ENCODE peak calls at places on chromosomes 5 and 9, in six cellular contexts. F, J, Y, T, O and C are unnamed samples.

GRCh38 chr5:140344683-140345423 is 1.6 kb downstream of the HBEGF start:
- DNase-seq in F (no peak), J (peak; percentile 78), Y (peak; percentile 66), T (no peak), O (peak; percentile 83), C (peak; percentile 60)

GRCh38 chr5:157464518-157465171 is 4.6 kb downstream of the NIPAL4 start:
- DNase-seq in F (peak; percentile 68), J (peak; percentile 81), Y (peak; percentile 90), T (no peak), O (peak; percentile 97), C (peak; percentile 96)

GRCh38 chr9:77981332-77981731 is 50.3 kb downstream of the GNAQ start:
- DNase-seq in F (no peak), J (peak; percentile 80), Y (peak; percentile 65), T (no peak), O (no peak), C (peak; percentile 73)

GRCh38 chr9:99778308-99778707 is 43.4 kb upstream of the NR4A3 start:
- DNase-seq in F (peak; percentile 27), J (peak; percentile 70), Y (peak; percentile 84), T (no peak), O (peak; percentile 78), C (peak; percentile 96)

GRCh38 chr5:10536511-10536910 is 27.4 kb upstream of the ANKRD33B start:
- DNase-seq in F (no peak), J (no peak), Y (no peak), T (no peak), O (no peak), C (no peak)

GRCh38 chr9:127989094-127989493 is 8.3 kb upstream of the EEIG1 start:
- DNase-seq in F (no peak), J (no peak), Y (no peak), T (no peak), O (no peak), C (no peak)

GRCh38 chr5:16937023-16937379 is 913 bp upstream of the MYO10 start:
- DNase-seq in F (no peak), J (peak; percentile 81), Y (no peak), T (no peak), O (peak; percentile 92), C (peak; percentile 27)

GRCh38 chr9:33263131-33263935 is 1.2 kb downstream of the BAG1 start:
- DNase-seq in F (peak; percentile 10), J (no peak), Y (peak; percentile 25), T (peak; percentile 18), O (peak; percentile 10), C (peak; percentile 68)

GRCh38 chr5:98096155-98096554 is 677.3 kb upstream of the RGMB start:
- DNase-seq in F (no peak), J (no peak), Y (peak; percentile 77), T (no peak), O (peak; percentile 86), C (peak; percentile 79)

GRCh38 chr5:78647411-78647818 is 1.2 kb downstream of the LHFPL2 start:
- DNase-seq in F (peak; percentile 27), J (no peak), Y (peak; percentile 54), T (peak; percentile 56), O (peak; percentile 37), C (peak; percentile 69)

GRCh38 chr5:134125195-134126015 is 10.9 kb downstream of the TCF7 start:
- DNase-seq in F (no peak), J (peak; percentile 75), Y (peak; percentile 95), T (no peak), O (peak; percentile 91), C (peak; percentile 99)

GRCh38 chr9:34380034-34380510 is 3.4 kb upstream of the MYORG start:
- DNase-seq in F (peak; percentile 21), J (no peak), Y (no peak), T (no peak), O (no peak), C (no peak)

GRCh38 chr9:90964101-90965020 is 162.7 kb downstream of the SYK start:
- DNase-seq in F (no peak), J (no peak), Y (no peak), T (peak; percentile 3), O (no peak), C (no peak)

GRCh38 chr5:163659568-163659902 is 154.1 kb downstream of the MAT2B start:
- DNase-seq in F (no peak), J (no peak), Y (no peak), T (no peak), O (no peak), C (no peak)

GRCh38 chr5:14806452-14806851 is 65.1 kb downstream of the ANKH start:
- DNase-seq in F (no peak), J (no peak), Y (peak; percentile 73), T (no peak), O (no peak), C (peak; percentile 59)

GRCh38 chr9:99743455-99743854 is 78.2 kb upstream of the NR4A3 start:
- DNase-seq in F (no peak), J (no peak), Y (no peak), T (no peak), O (no peak), C (no peak)

GRCh38 chr5:77356740-77357139 is 135.4 kb downstream of the WDR41 start:
- DNase-seq in F (no peak), J (peak; percentile 56), Y (peak; percentile 68), T (no peak), O (peak; percentile 24), C (peak; percentile 59)

GRCh38 chr9:109910616-109911568 is 130.9 kb downstream of the PALM2AKAP2 start:
- DNase-seq in F (no peak), J (peak; percentile 80), Y (peak; percentile 82), T (no peak), O (peak; percentile 66), C (peak; percentile 86)

GRCh38 chr5:161230222-161230621 is 316.3 kb downstream of the GABRB2 start:
- DNase-seq in F (no peak), J (no peak), Y (no peak), T (no peak), O (no peak), C (no peak)

GRCh38 chr5:95924720-95925119 is 36.9 kb downstream of the ELL2 start:
- DNase-seq in F (no peak), J (no peak), Y (no peak), T (peak; percentile 90), O (no peak), C (no peak)

DNA sequence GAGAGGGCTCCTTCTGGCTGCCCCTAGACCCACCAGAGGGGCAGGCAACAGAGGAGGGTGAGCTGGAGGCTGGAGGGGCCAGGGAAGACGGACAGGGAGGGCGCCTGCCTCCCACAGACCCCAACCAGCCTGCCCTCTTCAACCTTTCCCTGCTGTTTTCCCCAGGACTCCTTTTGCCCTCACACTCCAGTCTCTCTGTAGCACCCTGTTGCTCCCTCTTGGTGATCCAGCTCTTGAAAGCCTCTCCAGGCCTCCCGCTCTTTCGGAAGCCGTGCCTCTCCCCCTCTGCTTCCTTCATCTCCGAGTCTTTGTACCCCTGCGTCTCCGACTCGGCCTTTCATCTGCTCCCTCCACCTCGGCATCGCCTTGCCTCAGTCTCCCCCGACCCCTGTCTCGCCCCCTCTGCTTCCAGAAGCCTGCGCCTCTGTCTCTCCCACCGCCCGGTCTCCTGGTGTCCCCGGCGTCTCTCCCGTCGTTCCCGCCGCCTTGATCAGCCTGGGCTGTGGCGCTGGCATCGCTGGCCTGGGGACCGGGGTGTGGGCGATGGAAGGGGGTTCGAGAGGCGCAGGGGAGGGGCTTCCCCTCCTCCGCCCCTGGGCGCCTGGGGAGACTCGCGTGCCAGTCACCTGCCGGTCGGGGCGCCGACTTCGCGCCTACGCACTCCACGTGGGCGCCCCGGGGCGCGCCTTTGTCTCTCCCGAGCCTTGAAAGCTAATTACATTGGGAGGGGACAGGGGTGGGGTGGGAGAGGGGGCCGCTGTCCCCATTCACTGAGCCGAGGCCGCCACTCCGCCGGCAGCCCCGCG is 5.3 kb upstream of the PRDM12 start:
- DNase-seq in F (no peak), J (no peak), Y (no peak), T (no peak), O (no peak), C (no peak)
- TF ChIP-seq EZH2 in F (no peak), J (no peak), Y (peak; percentile 82), T (peak; percentile 22), O (no peak), C (no peak)

GRCh38 chr9:137052293-137052692 is 1.6 kb downstream of the ENTPD2 start:
- DNase-seq in F (no peak), J (no peak), Y (no peak), T (no peak), O (no peak), C (no peak)

GRCh38 chr9:137052998-137053943 is 590 bp downstream of the ENTPD2 start:
- DNase-seq in F (no peak), J (peak; percentile 13), Y (no peak), T (no peak), O (no peak), C (no peak)

GRCh38 chr9:137055385-137056364 is 1.8 kb upstream of the ENTPD2 start:
- DNase-seq in F (peak; percentile 42), J (peak; percentile 2), Y (peak; percentile 80), T (peak; percentile 86), O (peak; percentile 22), C (peak; percentile 53)

GRCh38 chr9:137054932-137055384 is 1.1 kb upstream of the ENTPD2 start:
- DNase-seq in F (no peak), J (no peak), Y (no peak), T (peak; percentile 46), O (no peak), C (no peak)

DNA sequence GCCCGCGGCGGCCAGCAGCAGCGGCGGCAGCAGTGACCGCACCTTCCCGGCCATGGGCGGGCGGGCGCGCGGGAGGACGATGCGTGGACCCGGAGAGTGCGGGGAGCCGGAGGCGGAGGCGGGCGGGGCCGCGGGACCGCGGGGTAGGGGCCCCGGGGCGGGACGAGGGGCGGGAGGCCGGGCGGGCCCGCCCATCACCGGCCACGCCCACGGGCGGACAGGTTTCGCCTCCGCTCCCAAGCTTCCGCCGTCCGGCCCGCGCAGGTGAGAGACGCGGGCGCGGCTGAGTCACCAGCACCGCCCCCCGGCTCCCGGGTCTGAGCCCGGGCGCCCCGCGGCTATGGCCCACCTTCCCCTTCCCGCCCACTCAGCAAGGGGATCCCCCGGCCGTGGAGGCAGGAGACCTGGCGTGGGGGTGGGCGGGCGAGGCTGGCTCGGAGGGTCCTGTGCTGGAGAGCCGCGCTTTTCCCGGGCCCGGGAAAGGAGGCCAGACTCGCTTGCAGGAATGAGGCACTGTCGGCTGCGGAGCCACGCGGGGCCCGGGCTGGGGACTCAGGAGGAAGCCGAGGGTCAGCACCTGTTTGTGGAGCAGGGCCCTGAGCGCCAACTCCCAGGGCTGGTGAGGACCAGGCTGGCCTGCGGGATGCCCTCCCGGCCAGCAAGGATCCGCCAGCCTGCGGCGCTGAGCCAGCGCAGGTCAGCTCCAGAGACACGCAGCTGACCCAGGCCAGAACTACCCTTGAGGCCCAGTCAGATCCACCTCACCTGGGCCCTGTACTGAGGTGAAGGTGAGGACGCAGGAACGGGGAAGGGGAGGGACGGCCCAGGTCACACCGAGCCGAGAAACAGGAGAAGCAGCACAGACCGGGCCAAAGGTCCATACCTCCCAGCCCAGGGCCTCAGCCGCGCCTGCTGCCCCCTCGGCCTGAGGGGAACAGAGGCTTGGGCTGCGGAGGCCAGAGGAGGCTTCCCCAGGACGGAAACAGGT is at the start of gene ENTPD2:
- DNase-seq in F (no peak), J (peak; percentile 51), Y (no peak), T (peak; percentile 35), O (peak; percentile 79), C (no peak)
- TF ChIP-seq EZH2 in F (no peak), J (no peak), Y (no peak), T (no peak), O (no peak), C (no peak)

DNA sequence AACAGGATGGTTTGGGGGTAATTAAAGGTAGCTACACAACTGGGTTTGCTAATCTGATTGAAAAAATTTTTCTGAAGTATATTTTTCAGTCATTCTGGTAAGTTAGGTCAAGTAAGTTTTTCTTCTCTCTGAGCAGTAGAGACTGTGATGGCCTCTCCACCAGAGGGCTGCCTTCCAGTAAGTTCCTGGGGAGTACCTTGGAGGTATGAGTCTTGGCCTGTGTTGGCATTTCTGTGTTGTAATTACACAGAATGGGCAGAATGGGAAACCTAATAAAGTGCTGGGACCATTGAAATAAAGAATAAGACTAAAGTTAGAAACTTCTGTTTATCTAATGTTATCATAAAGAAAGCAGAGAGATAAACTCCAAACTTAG is 430.8 kb downstream of the ARHGEF28 start:
- DNase-seq in F (peak; percentile 13), J (peak; percentile 53), Y (peak; percentile 44), T (peak; percentile 9), O (peak; percentile 51), C (peak; percentile 53)
- TF ChIP-seq EZH2 in F (no peak), J (no peak), Y (no peak), T (no peak), O (no peak), C (no peak)

GRCh38 chr5:3601929-3602712 is 6.5 kb downstream of the IRX1 start:
- DNase-seq in F (no peak), J (no peak), Y (peak; percentile 41), T (no peak), O (no peak), C (peak; percentile 78)
- TF ChIP-seq EZH2 in F (no peak), J (no peak), Y (no peak), T (no peak), O (no peak), C (no peak)